ENCODE peak calls at places on chromosomes 11 and 22, in five cellular contexts. One of them, this sample, is unnamed.

GRCh38 chr11:130040281-130040940 is 29.3 kb upstream of the APLP2 start:
- DNase-seq in GM12891: no peak
- DNase-seq in H1: no peak
- DNase-seq in suprapubic skin: no peak
- DNase-seq in Panc1: no peak
- DNase-seq in this sample: no peak

GRCh38 chr11:67700548-67701262 is 26.3 kb upstream of the ALDH3B2 start:
- DNase-seq in Panc1: no peak
- DNase-seq in suprapubic skin: no peak
- DNase-seq in H1: no peak
- DNase-seq in GM12891: no peak
- DNase-seq in this sample: no peak

GRCh38 chr11:132855516-132855915 is 676.8 kb downstream of the OPCML start:
- DNase-seq in Panc1: no peak
- DNase-seq in GM12891: no peak
- DNase-seq in H1: no peak
- DNase-seq in suprapubic skin: no peak
- DNase-seq in this sample: no peak

GRCh38 chr22:25919452-25919851 is 177.5 kb downstream of the MYO18B start:
- DNase-seq in GM12891: no peak
- DNase-seq in suprapubic skin: no peak
- DNase-seq in H1: no peak
- DNase-seq in Panc1: no peak
- DNase-seq in this sample: no peak

GRCh38 chr22:34975721-34976120 is 90.2 kb upstream of the ISX start:
- DNase-seq in suprapubic skin: no peak
- DNase-seq in GM12891: no peak
- DNase-seq in H1: no peak
- DNase-seq in Panc1: no peak
- DNase-seq in this sample: no peak

GRCh38 chr11:106422585-106422984 is 345.1 kb downstream of the AASDHPPT start:
- DNase-seq in Panc1: no peak
- DNase-seq in suprapubic skin: no peak
- DNase-seq in H1: no peak
- DNase-seq in GM12891: no peak
- DNase-seq in this sample: no peak

GRCh38 chr22:25358421-25359170 is 139.2 kb downstream of the CRYBB2 start:
- DNase-seq in H1: no peak
- DNase-seq in Panc1: no peak
- DNase-seq in GM12891: no peak
- DNase-seq in suprapubic skin: peak
- DNase-seq in this sample: no peak

GRCh38 chr11:63534895-63535461 is 1.6 kb upstream of the PLAAT4 start:
- DNase-seq in suprapubic skin: no peak
- DNase-seq in Panc1: no peak
- DNase-seq in GM12891: no peak
- DNase-seq in H1: no peak
- DNase-seq in this sample: no peak

GRCh38 chr11:110951041-110951440 is 238.8 kb upstream of the ARHGAP20 start:
- DNase-seq in suprapubic skin: no peak
- DNase-seq in GM12891: no peak
- DNase-seq in Panc1: no peak
- DNase-seq in H1: no peak
- DNase-seq in this sample: no peak

GRCh38 chr11:78386551-78386950 is 31.1 kb downstream of the GAB2 start:
- DNase-seq in H1: no peak
- DNase-seq in suprapubic skin: no peak
- DNase-seq in GM12891: no peak
- DNase-seq in Panc1: no peak
- DNase-seq in this sample: no peak

GRCh38 chr11:102047305-102047924 is at the start of gene CFAP300:
- DNase-seq in suprapubic skin: peak
- DNase-seq in GM12891: peak
- DNase-seq in Panc1: no peak
- DNase-seq in H1: peak
- DNase-seq in this sample: peak

GRCh38 chr11:128468106-128468505 is 119.3 kb downstream of the ETS1 start:
- DNase-seq in GM12891: no peak
- DNase-seq in Panc1: no peak
- DNase-seq in suprapubic skin: no peak
- DNase-seq in H1: no peak
- DNase-seq in this sample: no peak

GRCh38 chr22:38021201-38021600 is 36.0 kb upstream of the PICK1 start:
- DNase-seq in H1: no peak
- DNase-seq in Panc1: no peak
- DNase-seq in suprapubic skin: no peak
- DNase-seq in GM12891: no peak
- DNase-seq in this sample: no peak

GRCh38 chr11:95544095-95544795 is 245.3 kb downstream of the FAM76B start:
- DNase-seq in H1: no peak
- DNase-seq in GM12891: no peak
- DNase-seq in suprapubic skin: no peak
- DNase-seq in Panc1: no peak
- DNase-seq in this sample: no peak

GRCh38 chr22:41731609-41732008 is 32.3 kb downstream of the MEI1 start:
- DNase-seq in Panc1: no peak
- DNase-seq in GM12891: no peak
- DNase-seq in suprapubic skin: no peak
- DNase-seq in H1: no peak
- DNase-seq in this sample: no peak

GRCh38 chr22:49303781-49304461 is 523.8 kb downstream of the BRD1 start:
- DNase-seq in suprapubic skin: peak
- DNase-seq in GM12891: no peak
- DNase-seq in Panc1: no peak
- DNase-seq in H1: no peak
- DNase-seq in this sample: no peak

GRCh38 chr11:131511794-131512193 is 141.4 kb downstream of the NTM start:
- DNase-seq in suprapubic skin: no peak
- DNase-seq in GM12891: peak
- DNase-seq in H1: peak
- DNase-seq in Panc1: peak
- DNase-seq in this sample: peak

GRCh38 chr11:66345316-66345649 is 379 bp upstream of the BRMS1 start:
- DNase-seq in suprapubic skin: no peak
- DNase-seq in GM12891: no peak
- DNase-seq in H1: no peak
- DNase-seq in Panc1: no peak
- DNase-seq in this sample: no peak

GRCh38 chr11:66349084-66349386 is 1.6 kb upstream of the B4GAT1 start:
- DNase-seq in GM12891: no peak
- DNase-seq in Panc1: no peak
- DNase-seq in suprapubic skin: no peak
- DNase-seq in H1: no peak
- DNase-seq in this sample: no peak

GRCh38 chr11:66344550-66345315 is at the start of gene BRMS1:
- DNase-seq in suprapubic skin: peak
- DNase-seq in GM12891: peak
- DNase-seq in Panc1: peak
- DNase-seq in H1: peak
- DNase-seq in this sample: peak

GRCh38 chr11:66346476-66347424 is 679 bp downstream of the B4GAT1 start:
- DNase-seq in GM12891: no peak
- DNase-seq in Panc1: no peak
- DNase-seq in H1: peak
- DNase-seq in suprapubic skin: no peak
- DNase-seq in this sample: no peak

GRCh38 chr11:66347425-66348276 is at the start of gene B4GAT1:
- DNase-seq in suprapubic skin: peak
- DNase-seq in GM12891: peak
- DNase-seq in H1: peak
- DNase-seq in Panc1: peak
- DNase-seq in this sample: peak
- TF ChIP-seq POLR2AphosphoS5 in suprapubic skin: peak
- TF ChIP-seq POLR2AphosphoS5 in GM12891: peak
- TF ChIP-seq POLR2AphosphoS5 in H1: peak
- TF ChIP-seq POLR2AphosphoS5 in Panc1: peak
- TF ChIP-seq POLR2AphosphoS5 in this sample: peak

DNA sequence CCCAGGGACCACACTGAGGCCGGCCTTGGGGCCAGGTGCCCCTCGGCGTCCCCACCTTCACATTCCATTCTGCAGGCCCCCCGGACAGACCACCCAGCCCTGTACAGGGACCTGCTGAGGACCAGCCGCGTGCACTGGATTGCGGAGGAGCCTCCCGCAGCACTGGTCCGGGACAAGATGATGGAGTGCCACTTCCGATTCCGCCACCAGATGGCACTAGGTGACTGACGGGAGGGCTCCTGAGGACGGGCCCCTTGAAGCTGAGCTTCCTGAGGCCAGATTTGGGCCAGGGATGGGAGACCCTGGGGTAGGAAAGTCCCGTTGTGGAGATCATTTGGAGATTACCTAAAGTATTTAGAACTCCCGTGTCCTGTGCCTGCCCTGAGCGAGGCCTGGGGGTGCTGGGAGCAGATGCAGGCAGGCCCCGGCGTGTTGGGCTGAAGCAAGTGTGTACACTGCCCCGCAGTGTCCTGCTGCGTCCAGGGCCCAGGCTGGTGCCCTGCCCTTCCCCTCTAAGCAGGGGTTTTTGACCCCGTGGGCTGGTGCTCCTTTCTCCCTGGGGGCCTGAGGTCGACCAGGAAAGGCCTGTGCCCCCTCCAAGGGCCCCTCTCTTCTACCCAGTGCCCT is 20.0 kb downstream of the TRMU start:
- DNase-seq in GM12891: peak
- DNase-seq in Panc1: no peak
- DNase-seq in H1: peak
- DNase-seq in suprapubic skin: no peak
- DNase-seq in this sample: peak
- TF ChIP-seq POLR2AphosphoS5 in GM12891: no peak
- TF ChIP-seq POLR2AphosphoS5 in Panc1: no peak
- TF ChIP-seq POLR2AphosphoS5 in H1: no peak
- TF ChIP-seq POLR2AphosphoS5 in suprapubic skin: no peak
- TF ChIP-seq POLR2AphosphoS5 in this sample: no peak

GRCh38 chr11:6610591-6610990 is 1.4 kb downstream of the TAF10 start:
- DNase-seq in Panc1: no peak
- DNase-seq in H1: no peak
- DNase-seq in GM12891: no peak
- DNase-seq in suprapubic skin: no peak
- DNase-seq in this sample: no peak
- TF ChIP-seq POLR2AphosphoS5 in Panc1: no peak
- TF ChIP-seq POLR2AphosphoS5 in H1: no peak
- TF ChIP-seq POLR2AphosphoS5 in GM12891: no peak
- TF ChIP-seq POLR2AphosphoS5 in suprapubic skin: no peak
- TF ChIP-seq POLR2AphosphoS5 in this sample: no peak

DNA sequence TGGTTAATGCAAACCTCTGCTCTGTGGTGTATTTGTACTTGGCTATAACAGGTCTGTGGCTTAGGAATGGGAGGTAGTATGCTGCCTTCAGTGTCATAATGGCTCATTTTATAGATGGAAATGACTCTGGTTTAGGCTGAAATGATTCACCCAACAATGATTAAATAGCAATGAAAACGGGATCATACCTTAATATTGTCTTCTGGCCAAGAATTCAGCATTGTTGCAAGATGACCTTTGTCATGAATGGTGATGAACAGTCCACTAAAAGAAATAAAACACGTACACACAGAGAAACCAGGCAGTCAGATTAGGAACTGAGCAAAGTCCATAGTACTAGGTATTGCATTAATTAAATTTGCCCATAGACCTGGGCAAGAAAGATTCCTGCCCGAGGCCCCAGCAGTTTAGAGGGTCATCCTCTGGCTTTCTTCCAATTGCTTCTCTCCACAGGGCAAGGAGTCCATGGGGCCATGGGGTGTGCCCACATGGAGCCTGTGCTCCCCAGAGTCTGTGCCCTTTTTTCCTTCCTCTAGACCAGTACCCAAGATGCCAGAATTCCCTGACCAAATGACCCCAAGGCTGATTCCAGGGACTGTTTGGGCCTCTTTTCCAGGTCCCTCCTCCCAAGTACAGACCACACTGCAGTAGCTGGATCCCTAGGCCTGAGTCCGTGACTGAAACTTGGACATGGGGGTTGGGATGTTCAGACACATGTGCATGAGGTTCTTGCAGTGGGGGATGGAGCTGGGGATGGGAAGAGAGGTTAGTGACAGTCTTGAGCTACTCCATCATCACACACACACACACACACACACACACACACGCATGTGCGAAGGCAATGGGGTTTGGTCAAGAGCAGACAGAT is 134.2 kb downstream of the CCDC81 start:
- DNase-seq in GM12891: no peak
- DNase-seq in suprapubic skin: no peak
- DNase-seq in H1: no peak
- DNase-seq in Panc1: no peak
- DNase-seq in this sample: no peak
- TF ChIP-seq POLR2AphosphoS5 in GM12891: no peak
- TF ChIP-seq POLR2AphosphoS5 in suprapubic skin: no peak
- TF ChIP-seq POLR2AphosphoS5 in H1: no peak
- TF ChIP-seq POLR2AphosphoS5 in Panc1: no peak
- TF ChIP-seq POLR2AphosphoS5 in this sample: no peak

DNA sequence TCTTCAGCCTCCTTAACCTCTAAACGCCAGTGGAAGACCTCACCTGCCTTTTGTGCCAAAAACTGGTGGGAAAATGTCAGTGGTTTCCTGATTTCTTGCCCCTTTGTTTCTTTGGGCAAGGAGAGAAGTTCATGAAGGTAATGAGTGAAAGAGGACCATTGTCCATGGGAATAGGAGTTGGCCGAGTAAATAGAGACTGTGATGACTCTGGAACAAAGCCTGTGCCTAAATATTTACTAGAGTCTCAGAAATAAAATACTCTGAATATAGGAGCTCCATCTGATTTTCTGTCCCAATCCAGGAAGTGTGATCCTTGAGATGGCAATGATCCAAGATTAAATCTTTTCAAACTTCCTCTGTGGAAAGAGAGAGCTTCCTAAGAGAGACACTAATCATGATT is 12.0 kb downstream of the SLC5A1 start:
- DNase-seq in GM12891: no peak
- DNase-seq in suprapubic skin: no peak
- DNase-seq in H1: no peak
- DNase-seq in Panc1: no peak
- DNase-seq in this sample: no peak
- TF ChIP-seq POLR2AphosphoS5 in GM12891: no peak
- TF ChIP-seq POLR2AphosphoS5 in suprapubic skin: no peak
- TF ChIP-seq POLR2AphosphoS5 in H1: no peak
- TF ChIP-seq POLR2AphosphoS5 in Panc1: no peak
- TF ChIP-seq POLR2AphosphoS5 in this sample: no peak

GRCh38 chr11:114063149-114063828 is 3.8 kb downstream of the ZBTB16 start:
- DNase-seq in suprapubic skin: no peak
- DNase-seq in Panc1: no peak
- DNase-seq in GM12891: no peak
- DNase-seq in H1: no peak
- DNase-seq in this sample: no peak
- TF ChIP-seq POLR2AphosphoS5 in suprapubic skin: no peak
- TF ChIP-seq POLR2AphosphoS5 in Panc1: no peak
- TF ChIP-seq POLR2AphosphoS5 in GM12891: no peak
- TF ChIP-seq POLR2AphosphoS5 in H1: no peak
- TF ChIP-seq POLR2AphosphoS5 in this sample: no peak

This sample was measured in GM12892.